ENCODE peak calls at places on chromosome 2, in eight cellular contexts. One of them, this sample, is unnamed.

GRCh38 chr2:64259301-64259700 is 115.1 kb upstream of the PELI1 start:
- DNase-seq in RWPE1: no peak
- DNase-seq in GM06990: no peak
- DNase-seq in fibroblast of pulmonary artery: peak; percentile 83
- DNase-seq in CD4-positive, alpha-beta T cell: no peak
- DNase-seq in stomach: no peak
- DNase-seq in Calu3: no peak
- DNase-seq in neural progenitor cell: no peak
- DNase-seq in this sample: no peak

GRCh38 chr2:33242845-33243244 is 233.6 kb upstream of the RASGRP3 start:
- DNase-seq in CD4-positive, alpha-beta T cell: no peak
- DNase-seq in stomach: no peak
- DNase-seq in fibroblast of pulmonary artery: peak; percentile 87
- DNase-seq in RWPE1: peak; percentile 11
- DNase-seq in Calu3: no peak
- DNase-seq in neural progenitor cell: no peak
- DNase-seq in GM06990: no peak
- DNase-seq in this sample: no peak

GRCh38 chr2:117820444-117820843 is 6.0 kb downstream of the DDX18 start:
- DNase-seq in GM06990: no peak
- DNase-seq in neural progenitor cell: no peak
- DNase-seq in Calu3: no peak
- DNase-seq in fibroblast of pulmonary artery: no peak
- DNase-seq in CD4-positive, alpha-beta T cell: no peak
- DNase-seq in RWPE1: no peak
- DNase-seq in stomach: no peak
- DNase-seq in this sample: no peak

GRCh38 chr2:55010149-55010591 is 40.1 kb downstream of the RTN4 start:
- DNase-seq in CD4-positive, alpha-beta T cell: peak; percentile 38
- DNase-seq in Calu3: peak; percentile 59
- DNase-seq in GM06990: peak; percentile 36
- DNase-seq in fibroblast of pulmonary artery: peak; percentile 49
- DNase-seq in stomach: peak; percentile 65
- DNase-seq in neural progenitor cell: peak; percentile 20
- DNase-seq in RWPE1: peak; percentile 34
- DNase-seq in this sample: no peak

GRCh38 chr2:102065675-102066252 is 74.0 kb downstream of the IL1R2 start:
- DNase-seq in neural progenitor cell: no peak
- DNase-seq in fibroblast of pulmonary artery: peak; percentile 93
- DNase-seq in stomach: peak; percentile 57
- DNase-seq in Calu3: peak; percentile 76
- DNase-seq in CD4-positive, alpha-beta T cell: no peak
- DNase-seq in RWPE1: peak; percentile 57
- DNase-seq in GM06990: no peak
- DNase-seq in this sample: no peak

GRCh38 chr2:241272722-241273551 is 42.5 kb downstream of the HDLBP start:
- DNase-seq in Calu3: peak; percentile 59
- DNase-seq in fibroblast of pulmonary artery: peak; percentile 64
- DNase-seq in neural progenitor cell: peak; percentile 73
- DNase-seq in CD4-positive, alpha-beta T cell: no peak
- DNase-seq in GM06990: peak; percentile 73
- DNase-seq in RWPE1: peak; percentile 59
- DNase-seq in stomach: peak; percentile 74
- DNase-seq in this sample: peak; percentile 24

GRCh38 chr2:102240640-102241370 is 54.0 kb downstream of the IL1RL2 start:
- DNase-seq in Calu3: peak; percentile 91
- DNase-seq in fibroblast of pulmonary artery: peak; percentile 99
- DNase-seq in neural progenitor cell: peak; percentile 91
- DNase-seq in stomach: peak; percentile 93
- DNase-seq in CD4-positive, alpha-beta T cell: peak; percentile 83
- DNase-seq in RWPE1: peak; percentile 69
- DNase-seq in GM06990: peak; percentile 72
- DNase-seq in this sample: peak; percentile 84

GRCh38 chr2:131584940-131585339 is 57.3 kb downstream of the CCDC74A start:
- DNase-seq in Calu3: no peak
- DNase-seq in RWPE1: no peak
- DNase-seq in CD4-positive, alpha-beta T cell: no peak
- DNase-seq in neural progenitor cell: no peak
- DNase-seq in GM06990: peak; percentile 56
- DNase-seq in stomach: no peak
- DNase-seq in fibroblast of pulmonary artery: no peak
- DNase-seq in this sample: no peak

GRCh38 chr2:171154348-171154747 is 6.3 kb downstream of the TLK1 start:
- DNase-seq in neural progenitor cell: no peak
- DNase-seq in stomach: no peak
- DNase-seq in GM06990: no peak
- DNase-seq in Calu3: no peak
- DNase-seq in CD4-positive, alpha-beta T cell: no peak
- DNase-seq in fibroblast of pulmonary artery: no peak
- DNase-seq in RWPE1: no peak
- DNase-seq in this sample: no peak

GRCh38 chr2:112705576-112705975 is 15.2 kb upstream of the NT5DC4 start:
- DNase-seq in fibroblast of pulmonary artery: no peak
- DNase-seq in stomach: no peak
- DNase-seq in neural progenitor cell: no peak
- DNase-seq in CD4-positive, alpha-beta T cell: no peak
- DNase-seq in RWPE1: no peak
- DNase-seq in GM06990: no peak
- DNase-seq in Calu3: no peak
- DNase-seq in this sample: no peak

GRCh38 chr2:128797937-128798336 is 479.3 kb upstream of the HS6ST1 start:
- DNase-seq in RWPE1: no peak
- DNase-seq in Calu3: no peak
- DNase-seq in stomach: peak; percentile 21
- DNase-seq in GM06990: peak; percentile 47
- DNase-seq in neural progenitor cell: no peak
- DNase-seq in CD4-positive, alpha-beta T cell: no peak
- DNase-seq in fibroblast of pulmonary artery: no peak
- DNase-seq in this sample: no peak

GRCh38 chr2:191746809-191747208 is 68.9 kb downstream of the NABP1 start:
- DNase-seq in CD4-positive, alpha-beta T cell: no peak
- DNase-seq in stomach: no peak
- DNase-seq in fibroblast of pulmonary artery: no peak
- DNase-seq in Calu3: no peak
- DNase-seq in neural progenitor cell: no peak
- DNase-seq in GM06990: no peak
- DNase-seq in RWPE1: no peak
- DNase-seq in this sample: no peak

GRCh38 chr2:179137191-179137590 is 87.3 kb upstream of the CCDC141 start:
- DNase-seq in Calu3: no peak
- DNase-seq in RWPE1: no peak
- DNase-seq in neural progenitor cell: no peak
- DNase-seq in CD4-positive, alpha-beta T cell: no peak
- DNase-seq in fibroblast of pulmonary artery: no peak
- DNase-seq in stomach: no peak
- DNase-seq in GM06990: no peak
- DNase-seq in this sample: no peak

GRCh38 chr2:63878486-63878885 is 36.8 kb downstream of the UGP2 start:
- DNase-seq in CD4-positive, alpha-beta T cell: no peak
- DNase-seq in neural progenitor cell: no peak
- DNase-seq in stomach: no peak
- DNase-seq in Calu3: no peak
- DNase-seq in RWPE1: no peak
- DNase-seq in fibroblast of pulmonary artery: no peak
- DNase-seq in GM06990: no peak
- DNase-seq in this sample: no peak

GRCh38 chr2:191318037-191318728 is 73.0 kb downstream of the MYO1B start:
- DNase-seq in neural progenitor cell: no peak
- DNase-seq in CD4-positive, alpha-beta T cell: no peak
- DNase-seq in stomach: no peak
- DNase-seq in GM06990: no peak
- DNase-seq in fibroblast of pulmonary artery: peak; percentile 68
- DNase-seq in Calu3: no peak
- DNase-seq in RWPE1: no peak
- DNase-seq in this sample: no peak

GRCh38 chr2:122167561-122167960 is 412.1 kb downstream of the TSN start:
- DNase-seq in CD4-positive, alpha-beta T cell: no peak
- DNase-seq in fibroblast of pulmonary artery: no peak
- DNase-seq in GM06990: no peak
- DNase-seq in neural progenitor cell: no peak
- DNase-seq in stomach: no peak
- DNase-seq in Calu3: no peak
- DNase-seq in RWPE1: no peak
- DNase-seq in this sample: no peak

GRCh38 chr2:237682901-237683670 is 55.7 kb downstream of the LRRFIP1 start:
- DNase-seq in CD4-positive, alpha-beta T cell: no peak
- DNase-seq in RWPE1: peak; percentile 37
- DNase-seq in Calu3: peak; percentile 50
- DNase-seq in neural progenitor cell: no peak
- DNase-seq in fibroblast of pulmonary artery: no peak
- DNase-seq in stomach: no peak
- DNase-seq in GM06990: no peak
- DNase-seq in this sample: no peak

GRCh38 chr2:128354731-128355470 is 36.2 kb upstream of the HS6ST1 start:
- DNase-seq in stomach: no peak
- DNase-seq in fibroblast of pulmonary artery: peak; percentile 72
- DNase-seq in neural progenitor cell: no peak
- DNase-seq in GM06990: no peak
- DNase-seq in Calu3: no peak
- DNase-seq in RWPE1: no peak
- DNase-seq in CD4-positive, alpha-beta T cell: no peak
- DNase-seq in this sample: no peak

DNA sequence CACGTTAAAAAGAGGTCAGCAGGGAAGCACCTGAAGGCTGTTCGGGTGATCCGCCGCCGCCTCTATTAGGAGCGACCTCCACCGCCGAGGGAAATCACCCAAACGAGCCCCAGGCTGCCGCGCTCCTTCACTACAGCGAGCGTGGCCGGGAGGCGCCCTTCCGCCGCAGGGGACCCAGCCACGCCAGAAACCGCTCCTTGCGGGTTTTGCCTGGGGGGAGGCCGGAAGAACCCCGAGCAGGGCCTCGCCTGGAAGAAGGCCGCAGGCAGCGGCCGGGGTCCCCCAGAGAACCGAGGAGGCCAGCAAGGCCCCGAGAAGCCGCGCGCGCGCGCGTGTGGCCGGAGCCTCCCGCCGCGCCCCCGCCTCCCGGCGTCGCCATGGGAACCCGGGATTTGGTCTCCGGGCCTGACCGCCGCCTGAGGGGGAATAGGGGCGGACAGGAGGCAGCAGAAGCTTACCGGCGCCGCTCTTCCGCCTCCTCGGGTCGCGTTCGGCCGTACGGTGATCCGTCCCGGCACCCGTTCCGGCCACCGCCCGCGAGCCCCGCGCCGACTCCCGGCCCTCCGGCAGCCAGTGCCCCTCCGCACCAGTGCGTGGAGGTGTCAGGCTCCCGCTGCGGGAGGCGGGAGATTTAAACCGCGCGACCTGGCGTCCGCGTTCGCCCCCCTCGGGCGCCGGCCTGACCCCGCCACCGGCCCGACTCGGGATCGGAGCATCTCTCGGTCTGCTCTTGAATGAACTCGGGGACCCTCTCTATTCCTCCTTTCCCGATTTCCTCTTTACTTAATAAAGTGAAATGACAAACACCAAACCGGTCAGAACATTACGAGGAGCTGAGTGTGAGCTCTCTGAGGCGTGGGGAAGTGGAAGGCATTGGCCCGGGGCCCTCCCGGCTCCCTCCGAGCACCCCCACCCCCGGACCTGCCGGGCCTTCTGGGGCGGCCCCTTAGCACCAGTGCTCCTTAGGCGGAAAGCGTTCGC is at the start of gene ICA1L:
- DNase-seq in neural progenitor cell: peak; percentile 95
- DNase-seq in RWPE1: peak; percentile 46
- DNase-seq in CD4-positive, alpha-beta T cell: peak; percentile 36
- DNase-seq in GM06990: peak; percentile 81
- DNase-seq in stomach: peak; percentile 57
- DNase-seq in fibroblast of pulmonary artery: peak; percentile 53
- DNase-seq in Calu3: peak; percentile 69
- DNase-seq in this sample: peak; percentile 81
- TF ChIP-seq CTCF in neural progenitor cell: no peak
- TF ChIP-seq CTCF in RWPE1: no peak
- TF ChIP-seq CTCF in CD4-positive, alpha-beta T cell: no peak
- TF ChIP-seq CTCF in GM06990: peak; percentile 15
- TF ChIP-seq CTCF in stomach: peak; percentile 4
- TF ChIP-seq CTCF in fibroblast of pulmonary artery: no peak
- TF ChIP-seq CTCF in Calu3: no peak
- TF ChIP-seq CTCF in this sample: no peak

GRCh38 chr2:215777481-215778044 is 235.8 kb downstream of the MREG start:
- DNase-seq in CD4-positive, alpha-beta T cell: no peak
- DNase-seq in RWPE1: no peak
- DNase-seq in neural progenitor cell: no peak
- DNase-seq in Calu3: no peak
- DNase-seq in stomach: no peak
- DNase-seq in GM06990: no peak
- DNase-seq in fibroblast of pulmonary artery: no peak
- DNase-seq in this sample: no peak

GRCh38 chr2:215780313-215780712 is 233.0 kb downstream of the MREG start:
- DNase-seq in fibroblast of pulmonary artery: no peak
- DNase-seq in neural progenitor cell: no peak
- DNase-seq in GM06990: no peak
- DNase-seq in stomach: no peak
- DNase-seq in RWPE1: no peak
- DNase-seq in CD4-positive, alpha-beta T cell: no peak
- DNase-seq in Calu3: no peak
- DNase-seq in this sample: no peak

GRCh38 chr2:215782271-215782670 is 231.1 kb downstream of the MREG start:
- DNase-seq in Calu3: no peak
- DNase-seq in GM06990: no peak
- DNase-seq in stomach: no peak
- DNase-seq in fibroblast of pulmonary artery: no peak
- DNase-seq in CD4-positive, alpha-beta T cell: no peak
- DNase-seq in RWPE1: no peak
- DNase-seq in neural progenitor cell: no peak
- DNase-seq in this sample: no peak

GRCh38 chr2:215780891-215781290 is 232.5 kb downstream of the MREG start:
- DNase-seq in fibroblast of pulmonary artery: no peak
- DNase-seq in Calu3: no peak
- DNase-seq in neural progenitor cell: no peak
- DNase-seq in CD4-positive, alpha-beta T cell: no peak
- DNase-seq in RWPE1: no peak
- DNase-seq in stomach: no peak
- DNase-seq in GM06990: no peak
- DNase-seq in this sample: no peak

GRCh38 chr2:215779912-215780311 is 233.4 kb downstream of the MREG start:
- DNase-seq in Calu3: no peak
- DNase-seq in fibroblast of pulmonary artery: no peak
- DNase-seq in CD4-positive, alpha-beta T cell: no peak
- DNase-seq in neural progenitor cell: no peak
- DNase-seq in stomach: no peak
- DNase-seq in RWPE1: no peak
- DNase-seq in GM06990: no peak
- DNase-seq in this sample: no peak
- TF ChIP-seq CTCF in Calu3: no peak
- TF ChIP-seq CTCF in fibroblast of pulmonary artery: no peak
- TF ChIP-seq CTCF in CD4-positive, alpha-beta T cell: no peak
- TF ChIP-seq CTCF in neural progenitor cell: no peak
- TF ChIP-seq CTCF in stomach: no peak
- TF ChIP-seq CTCF in RWPE1: no peak
- TF ChIP-seq CTCF in GM06990: no peak
- TF ChIP-seq CTCF in this sample: no peak

GRCh38 chr2:11746376-11746806 is at the start of gene LPIN1:
- DNase-seq in Calu3: peak; percentile 90
- DNase-seq in GM06990: peak; percentile 86
- DNase-seq in RWPE1: peak; percentile 93
- DNase-seq in neural progenitor cell: peak; percentile 96
- DNase-seq in stomach: peak; percentile 93
- DNase-seq in fibroblast of pulmonary artery: peak; percentile 85
- DNase-seq in CD4-positive, alpha-beta T cell: peak; percentile 86
- DNase-seq in this sample: peak; percentile 77
- TF ChIP-seq CTCF in Calu3: no peak
- TF ChIP-seq CTCF in GM06990: no peak
- TF ChIP-seq CTCF in RWPE1: peak; percentile 22
- TF ChIP-seq CTCF in neural progenitor cell: peak; percentile 10
- TF ChIP-seq CTCF in stomach: peak; percentile 31
- TF ChIP-seq CTCF in fibroblast of pulmonary artery: no peak
- TF ChIP-seq CTCF in CD4-positive, alpha-beta T cell: no peak
- TF ChIP-seq CTCF in this sample: no peak

GRCh38 chr2:74407682-74408081 is 13.7 kb downstream of the C2orf81 start:
- DNase-seq in neural progenitor cell: no peak
- DNase-seq in GM06990: no peak
- DNase-seq in fibroblast of pulmonary artery: no peak
- DNase-seq in Calu3: no peak
- DNase-seq in CD4-positive, alpha-beta T cell: no peak
- DNase-seq in stomach: no peak
- DNase-seq in RWPE1: no peak
- DNase-seq in this sample: no peak
- TF ChIP-seq CTCF in neural progenitor cell: no peak
- TF ChIP-seq CTCF in GM06990: no peak
- TF ChIP-seq CTCF in fibroblast of pulmonary artery: no peak
- TF ChIP-seq CTCF in Calu3: no peak
- TF ChIP-seq CTCF in CD4-positive, alpha-beta T cell: no peak
- TF ChIP-seq CTCF in stomach: no peak
- TF ChIP-seq CTCF in RWPE1: no peak
- TF ChIP-seq CTCF in this sample: no peak